ENCODE peak calls at places on chromosome 14, in four cellular contexts. H, G, C and S are unnamed samples.

GRCh38 chr14:53501361-53502320 is 348.5 kb upstream of the DDHD1 start:
- DNase-seq in H (peak; percentile 59), G (no peak), C (no peak), S (no peak)

GRCh38 chr14:101480747-101481530 is 80.4 kb upstream of the DIO3 start:
- DNase-seq in H (no peak), G (peak; percentile 49), C (no peak), S (peak; percentile 61)

GRCh38 chr14:52325126-52325525 is 11.0 kb downstream of the PTGER2 start:
- DNase-seq in H (no peak), G (no peak), C (peak; percentile 59), S (peak; percentile 57)

GRCh38 chr14:64114166-64114565 is 180.0 kb downstream of the ESR2 start:
- DNase-seq in H (no peak), G (no peak), C (no peak), S (no peak)

GRCh38 chr14:100341301-100342031 is 18.3 kb downstream of the SLC25A47 start:
- DNase-seq in H (peak; percentile 12), G (no peak), C (no peak), S (peak; percentile 63)

GRCh38 chr14:23442721-23443356 is 7.4 kb upstream of the MYH7 start:
- DNase-seq in H (no peak), G (peak; percentile 54), C (no peak), S (no peak)

GRCh38 chr14:101025656-101026055 is 122.1 kb upstream of the RTL1 start:
- DNase-seq in H (no peak), G (no peak), C (no peak), S (no peak)

GRCh38 chr14:104280902-104281767 is 142.7 kb downstream of the KIF26A start:
- DNase-seq in H (no peak), G (peak; percentile 58), C (no peak), S (no peak)

GRCh38 chr14:61319086-61319485 is 2.3 kb upstream of the PRKCH start:
- DNase-seq in H (no peak), G (no peak), C (no peak), S (no peak)

GRCh38 chr14:73238262-73238852 is 1.1 kb downstream of the PAPLN start:
- DNase-seq in H (peak; percentile 25), G (no peak), C (no peak), S (peak; percentile 70)

GRCh38 chr14:74618078-74618952 is 6.3 kb upstream of the LTBP2 start:
- DNase-seq in H (peak; percentile 77), G (peak; percentile 81), C (peak; percentile 84), S (peak; percentile 28)

GRCh38 chr14:76613616-76614015 is 147.7 kb upstream of the VASH1 start:
- DNase-seq in H (no peak), G (no peak), C (no peak), S (no peak)

GRCh38 chr14:24059841-24060388 is 8.1 kb downstream of the CARMIL3 start:
- DNase-seq in H (no peak), G (no peak), C (no peak), S (no peak)

GRCh38 chr14:50937800-50938199 is 6.5 kb downstream of the PYGL start:
- DNase-seq in H (no peak), G (no peak), C (no peak), S (no peak)

GRCh38 chr14:82661258-82661657 is 1127.6 kb upstream of the SEL1L start:
- DNase-seq in H (no peak), G (no peak), C (no peak), S (no peak)

GRCh38 chr14:104558231-104559042 is 21.1 kb upstream of the C14orf180 start:
- DNase-seq in H (no peak), G (no peak), C (no peak), S (no peak)

GRCh38 chr14:99596772-99597171 is 7.2 kb downstream of the CCDC85C start:
- DNase-seq in H (no peak), G (no peak), C (no peak), S (no peak)

GRCh38 chr14:59116984-59117415 is 71.5 kb upstream of the DAAM1 start:
- DNase-seq in H (no peak), G (no peak), C (no peak), S (peak; percentile 86)

GRCh38 chr14:38716871-38717270 is 386.2 kb downstream of the SEC23A start:
- DNase-seq in H (peak; percentile 7), G (no peak), C (no peak), S (peak; percentile 53)

GRCh38 chr14:60643443-60644402 is 5.6 kb downstream of the SIX1 start:
- DNase-seq in H (no peak), G (no peak), C (no peak), S (no peak)

GRCh38 chr14:103846569-103847438 is 571 bp downstream of the PPP1R13B start:
- DNase-seq in H (no peak), G (peak; percentile 75), C (peak; percentile 30), S (no peak)

GRCh38 chr14:55749946-55750345 is 169.9 kb downstream of the KTN1 start:
- DNase-seq in H (no peak), G (no peak), C (no peak), S (no peak)